ENCODE peak calls at places on chromosomes 2 and 18, in eight cellular contexts. One of them, this sample, is unnamed.

GRCh38 chr18:48136051-48136543 is 205.6 kb upstream of the SMAD2 start:
- DNase-seq in HFF-Myc: no peak
- DNase-seq in HAP-1: no peak
- DNase-seq in bronchial epithelial cell: no peak
- DNase-seq in fibroblast of mammary gland: no peak
- DNase-seq in upper lobe of right lung: no peak
- DNase-seq in aorta: peak
- DNase-seq in cardiac muscle cell: peak
- DNase-seq in this sample: no peak

GRCh38 chr2:236551843-236552542 is 17.6 kb upstream of the ACKR3 start:
- DNase-seq in cardiac muscle cell: no peak
- DNase-seq in fibroblast of mammary gland: no peak
- DNase-seq in aorta: no peak
- DNase-seq in HFF-Myc: no peak
- DNase-seq in upper lobe of right lung: no peak
- DNase-seq in bronchial epithelial cell: no peak
- DNase-seq in HAP-1: no peak
- DNase-seq in this sample: no peak

GRCh38 chr2:101566632-101567228 is 91.8 kb upstream of the RFX8 start:
- DNase-seq in aorta: no peak
- DNase-seq in HFF-Myc: no peak
- DNase-seq in upper lobe of right lung: no peak
- DNase-seq in HAP-1: peak
- DNase-seq in cardiac muscle cell: no peak
- DNase-seq in bronchial epithelial cell: no peak
- DNase-seq in fibroblast of mammary gland: no peak
- DNase-seq in this sample: no peak

GRCh38 chr18:7122376-7122775 is 4.8 kb upstream of the LAMA1 start:
- DNase-seq in fibroblast of mammary gland: no peak
- DNase-seq in bronchial epithelial cell: no peak
- DNase-seq in HFF-Myc: no peak
- DNase-seq in aorta: no peak
- DNase-seq in HAP-1: no peak
- DNase-seq in cardiac muscle cell: no peak
- DNase-seq in upper lobe of right lung: no peak
- DNase-seq in this sample: no peak

GRCh38 chr18:11859903-11860407 is 8.7 kb downstream of the CHMP1B start:
- DNase-seq in cardiac muscle cell: no peak
- DNase-seq in upper lobe of right lung: no peak
- DNase-seq in fibroblast of mammary gland: peak
- DNase-seq in bronchial epithelial cell: peak
- DNase-seq in HFF-Myc: no peak
- DNase-seq in HAP-1: no peak
- DNase-seq in aorta: no peak
- DNase-seq in this sample: no peak

GRCh38 chr2:148529745-148530144 is 114.8 kb upstream of the EPC2 start:
- DNase-seq in HFF-Myc: no peak
- DNase-seq in cardiac muscle cell: no peak
- DNase-seq in fibroblast of mammary gland: no peak
- DNase-seq in HAP-1: no peak
- DNase-seq in aorta: no peak
- DNase-seq in bronchial epithelial cell: no peak
- DNase-seq in upper lobe of right lung: no peak
- DNase-seq in this sample: peak

GRCh38 chr2:166831930-166832329 is 56.4 kb upstream of the XIRP2 start:
- DNase-seq in upper lobe of right lung: no peak
- DNase-seq in HAP-1: no peak
- DNase-seq in cardiac muscle cell: no peak
- DNase-seq in aorta: no peak
- DNase-seq in HFF-Myc: no peak
- DNase-seq in bronchial epithelial cell: peak
- DNase-seq in fibroblast of mammary gland: no peak
- DNase-seq in this sample: no peak

GRCh38 chr2:187434342-187434785 is 13.7 kb downstream of the CALCRL start:
- DNase-seq in aorta: no peak
- DNase-seq in upper lobe of right lung: no peak
- DNase-seq in HFF-Myc: peak
- DNase-seq in fibroblast of mammary gland: peak
- DNase-seq in bronchial epithelial cell: peak
- DNase-seq in HAP-1: no peak
- DNase-seq in cardiac muscle cell: no peak
- DNase-seq in this sample: no peak

DNA sequence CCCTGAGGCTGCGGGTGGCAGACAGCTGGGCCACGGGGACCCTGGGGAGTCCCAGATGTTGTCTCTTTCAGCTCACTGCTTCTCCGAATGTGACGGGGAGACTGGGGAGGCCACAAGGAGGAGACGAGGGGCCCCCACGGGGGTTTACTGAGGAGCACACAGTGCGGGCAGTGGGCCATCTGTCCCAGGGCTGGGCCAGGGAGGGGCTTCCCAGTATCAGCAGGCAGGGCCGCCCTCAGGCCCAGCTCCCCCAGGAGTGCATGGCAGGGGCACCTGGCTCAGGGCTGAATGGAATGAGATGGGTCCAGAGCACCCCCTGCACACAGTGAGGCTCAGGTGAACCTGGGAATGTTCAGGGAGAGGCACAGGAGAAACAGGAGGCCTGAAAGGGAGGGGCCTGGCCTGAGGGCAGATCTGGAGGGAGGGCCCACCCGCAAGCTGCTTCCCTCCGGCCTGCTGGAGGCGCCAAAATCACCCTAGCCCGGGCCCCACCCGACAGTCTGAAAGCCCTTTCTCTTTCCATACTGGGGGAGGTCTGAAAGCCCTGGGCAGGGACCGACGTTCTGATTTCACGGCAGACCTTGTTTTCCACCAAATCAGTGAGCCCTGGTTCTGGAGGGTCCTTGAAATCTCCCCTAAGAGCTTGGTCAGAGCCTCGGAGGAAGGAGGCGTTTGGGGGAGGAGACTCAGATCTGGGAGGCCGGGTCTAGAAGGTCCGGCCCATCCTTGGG is 35.5 kb upstream of the PTMA start:
- DNase-seq in aorta: no peak
- DNase-seq in HAP-1: peak
- DNase-seq in HFF-Myc: no peak
- DNase-seq in fibroblast of mammary gland: peak
- DNase-seq in upper lobe of right lung: peak
- DNase-seq in cardiac muscle cell: peak
- DNase-seq in bronchial epithelial cell: peak
- DNase-seq in this sample: peak
- H3K4me3 ChIP-seq in aorta: no peak
- H3K4me3 ChIP-seq in HAP-1: peak
- H3K4me3 ChIP-seq in HFF-Myc: no peak
- H3K4me3 ChIP-seq in fibroblast of mammary gland: no peak
- H3K4me3 ChIP-seq in upper lobe of right lung: peak
- H3K4me3 ChIP-seq in cardiac muscle cell: no peak
- H3K4me3 ChIP-seq in bronchial epithelial cell: peak
- H3K4me3 ChIP-seq in this sample: no peak

GRCh38 chr2:73268831-73269685 is 15.2 kb downstream of the FBXO41 start:
- DNase-seq in cardiac muscle cell: peak
- DNase-seq in fibroblast of mammary gland: no peak
- DNase-seq in HAP-1: no peak
- DNase-seq in aorta: no peak
- DNase-seq in HFF-Myc: no peak
- DNase-seq in upper lobe of right lung: peak
- DNase-seq in bronchial epithelial cell: peak
- DNase-seq in this sample: no peak
- H3K4me3 ChIP-seq in cardiac muscle cell: peak
- H3K4me3 ChIP-seq in fibroblast of mammary gland: no peak
- H3K4me3 ChIP-seq in HAP-1: no peak
- H3K4me3 ChIP-seq in aorta: no peak
- H3K4me3 ChIP-seq in HFF-Myc: no peak
- H3K4me3 ChIP-seq in upper lobe of right lung: no peak
- H3K4me3 ChIP-seq in bronchial epithelial cell: peak
- H3K4me3 ChIP-seq in this sample: peak

DNA sequence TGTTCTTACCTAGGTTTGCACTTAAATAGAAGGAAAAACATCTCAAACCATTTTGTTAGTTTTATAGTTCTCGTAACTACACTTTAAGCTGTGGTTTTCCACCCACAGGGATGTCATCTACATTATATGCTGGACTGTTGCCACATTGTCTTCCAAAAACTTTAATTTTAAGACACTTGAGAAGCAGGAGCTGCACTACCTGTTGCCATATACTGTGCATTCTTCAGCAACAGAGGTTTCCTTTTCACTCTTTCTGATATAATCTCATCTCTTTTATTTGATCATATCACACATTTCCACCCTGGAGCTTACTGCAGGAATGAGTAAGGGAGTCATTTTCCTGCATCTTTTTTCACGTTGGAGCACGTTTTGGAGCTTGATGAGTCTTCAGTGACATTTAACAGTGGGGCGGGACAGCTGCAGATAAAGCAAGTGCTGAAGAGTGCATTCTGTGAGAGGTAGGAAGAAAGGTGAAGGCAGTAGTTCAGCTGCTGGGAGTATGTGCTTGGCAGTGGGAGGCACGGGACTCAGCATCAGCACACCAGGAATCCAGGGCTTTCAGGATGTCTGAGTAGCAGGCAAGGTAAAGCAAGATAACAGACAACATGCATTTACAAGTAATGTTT is 3.8 kb downstream of the LIMS1 start:
- DNase-seq in cardiac muscle cell: no peak
- DNase-seq in HAP-1: no peak
- DNase-seq in upper lobe of right lung: no peak
- DNase-seq in aorta: no peak
- DNase-seq in HFF-Myc: no peak
- DNase-seq in fibroblast of mammary gland: no peak
- DNase-seq in bronchial epithelial cell: peak
- DNase-seq in this sample: no peak
- H3K4me3 ChIP-seq in cardiac muscle cell: no peak
- H3K4me3 ChIP-seq in HAP-1: no peak
- H3K4me3 ChIP-seq in upper lobe of right lung: no peak
- H3K4me3 ChIP-seq in aorta: no peak
- H3K4me3 ChIP-seq in HFF-Myc: no peak
- H3K4me3 ChIP-seq in fibroblast of mammary gland: no peak
- H3K4me3 ChIP-seq in bronchial epithelial cell: no peak
- H3K4me3 ChIP-seq in this sample: no peak

DNA sequence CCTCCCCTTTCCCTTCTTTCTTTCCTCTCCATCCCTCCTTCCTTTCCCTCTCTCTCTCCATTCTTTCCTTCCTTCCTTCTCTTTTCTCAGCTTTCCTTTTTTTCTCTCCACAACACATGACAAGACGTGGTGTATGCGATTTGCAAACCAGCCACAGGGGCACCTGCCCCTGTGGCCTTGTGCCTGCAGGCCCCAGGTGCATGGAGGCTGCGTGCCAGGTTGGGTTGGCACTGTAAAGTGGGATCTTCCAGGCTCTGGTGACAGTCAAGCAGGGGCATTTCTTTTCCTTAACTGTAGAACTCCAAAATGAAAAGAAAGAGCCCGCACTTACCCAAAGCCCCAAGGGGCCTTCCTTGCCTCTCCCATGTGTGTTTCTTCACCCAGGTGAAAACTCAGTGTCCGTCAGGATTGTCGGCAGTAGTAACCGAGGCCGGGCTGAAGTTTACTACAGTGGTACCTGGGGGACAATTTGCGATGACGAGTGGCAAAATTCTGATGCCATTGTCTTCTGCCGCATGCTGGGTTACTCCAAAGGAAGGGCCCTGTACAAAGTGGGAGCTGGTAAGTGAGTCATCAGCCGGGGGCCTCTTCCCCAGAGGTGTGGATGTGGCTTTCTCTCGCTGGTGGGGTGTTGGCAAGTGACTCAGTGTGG is 50.9 kb downstream of the MARCO start:
- DNase-seq in cardiac muscle cell: no peak
- DNase-seq in HAP-1: no peak
- DNase-seq in upper lobe of right lung: peak
- DNase-seq in HFF-Myc: no peak
- DNase-seq in aorta: no peak
- DNase-seq in fibroblast of mammary gland: no peak
- DNase-seq in bronchial epithelial cell: peak
- DNase-seq in this sample: no peak
- H3K4me3 ChIP-seq in cardiac muscle cell: no peak
- H3K4me3 ChIP-seq in HAP-1: no peak
- H3K4me3 ChIP-seq in upper lobe of right lung: no peak
- H3K4me3 ChIP-seq in HFF-Myc: no peak
- H3K4me3 ChIP-seq in aorta: no peak
- H3K4me3 ChIP-seq in fibroblast of mammary gland: no peak
- H3K4me3 ChIP-seq in bronchial epithelial cell: no peak
- H3K4me3 ChIP-seq in this sample: no peak

DNA sequence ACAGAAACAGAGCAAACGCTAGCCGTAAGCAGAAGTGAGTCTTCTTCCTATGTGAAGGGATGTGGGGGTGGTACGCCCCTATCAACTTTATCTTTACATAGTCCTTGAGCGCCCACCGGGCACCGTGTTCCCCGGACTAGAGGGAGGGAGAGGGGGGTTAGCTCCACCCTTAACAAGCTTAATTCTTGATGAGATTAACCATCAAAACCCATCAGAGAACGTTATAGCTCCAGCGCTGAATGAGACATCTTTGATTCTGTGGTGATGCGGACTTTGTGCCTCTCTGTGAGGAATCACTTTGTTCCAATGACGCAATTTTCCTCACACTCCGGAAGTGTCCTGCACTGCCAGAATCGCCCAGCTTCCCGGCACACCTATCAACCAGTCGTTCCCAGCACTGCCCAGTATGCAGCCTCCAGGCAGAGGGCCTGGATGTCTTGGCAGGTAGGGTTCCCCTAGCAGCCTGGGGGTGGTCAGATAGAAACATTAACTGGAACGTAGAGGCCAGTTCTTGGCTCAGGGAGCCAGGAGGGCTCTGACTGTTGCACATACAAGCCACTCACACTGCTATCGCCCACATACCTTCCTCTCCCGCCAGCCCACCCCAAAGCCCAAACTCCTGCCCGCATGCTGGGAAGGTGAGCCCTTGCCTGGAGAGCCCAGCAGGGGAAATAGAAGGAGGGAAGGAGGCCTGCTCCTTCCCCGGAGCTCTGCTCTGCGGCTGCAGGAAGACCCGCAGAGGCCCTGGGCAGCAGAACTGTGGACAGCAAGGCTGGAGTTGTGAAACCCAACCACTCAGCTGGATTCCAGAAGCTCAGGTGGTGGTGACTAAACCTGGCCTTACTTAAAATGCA is 1.9 kb upstream of the ODC1 start:
- DNase-seq in HAP-1: no peak
- DNase-seq in upper lobe of right lung: peak
- DNase-seq in aorta: no peak
- DNase-seq in HFF-Myc: no peak
- DNase-seq in bronchial epithelial cell: peak
- DNase-seq in cardiac muscle cell: no peak
- DNase-seq in fibroblast of mammary gland: no peak
- DNase-seq in this sample: no peak
- H3K4me3 ChIP-seq in HAP-1: no peak
- H3K4me3 ChIP-seq in upper lobe of right lung: peak
- H3K4me3 ChIP-seq in aorta: no peak
- H3K4me3 ChIP-seq in HFF-Myc: peak
- H3K4me3 ChIP-seq in bronchial epithelial cell: no peak
- H3K4me3 ChIP-seq in cardiac muscle cell: no peak
- H3K4me3 ChIP-seq in fibroblast of mammary gland: no peak
- H3K4me3 ChIP-seq in this sample: peak

DNA sequence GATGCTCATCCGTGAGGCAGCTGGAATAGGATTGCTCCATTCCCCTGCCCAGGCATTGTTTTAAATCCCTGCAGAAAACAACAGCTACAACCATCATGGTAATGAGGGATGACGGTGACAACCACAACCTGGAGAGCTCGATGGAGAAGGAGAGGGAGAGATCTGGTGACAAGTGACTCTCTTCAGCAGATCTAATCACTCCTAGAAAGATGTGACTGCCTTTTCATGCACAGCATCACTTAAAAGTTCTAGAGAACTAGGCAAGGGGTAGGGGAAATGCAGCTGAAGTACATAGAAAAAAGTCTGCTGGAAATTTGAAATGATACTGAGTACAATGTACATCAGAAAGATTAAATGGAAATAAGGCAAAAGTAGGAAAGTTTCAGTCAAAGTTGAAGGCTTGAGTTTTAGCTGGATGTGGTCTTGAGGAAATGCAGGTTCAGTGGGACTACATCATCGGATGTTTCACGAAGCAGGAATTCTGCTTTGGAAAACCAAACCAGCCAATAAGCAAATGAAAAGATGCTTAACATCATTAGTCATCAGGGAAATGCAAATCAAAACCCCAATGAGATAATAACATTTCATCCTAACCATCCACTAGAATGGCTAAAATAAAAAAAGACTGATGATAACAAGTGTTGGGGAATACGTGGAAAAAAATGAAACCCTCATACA is 6.8 kb upstream of the ARHGAP25 start:
- DNase-seq in aorta: no peak
- DNase-seq in HAP-1: no peak
- DNase-seq in cardiac muscle cell: no peak
- DNase-seq in upper lobe of right lung: no peak
- DNase-seq in HFF-Myc: no peak
- DNase-seq in bronchial epithelial cell: peak
- DNase-seq in fibroblast of mammary gland: peak
- DNase-seq in this sample: peak
- H3K4me3 ChIP-seq in aorta: no peak
- H3K4me3 ChIP-seq in HAP-1: no peak
- H3K4me3 ChIP-seq in cardiac muscle cell: no peak
- H3K4me3 ChIP-seq in upper lobe of right lung: no peak
- H3K4me3 ChIP-seq in HFF-Myc: no peak
- H3K4me3 ChIP-seq in bronchial epithelial cell: no peak
- H3K4me3 ChIP-seq in fibroblast of mammary gland: no peak
- H3K4me3 ChIP-seq in this sample: no peak